ENCODE peak calls at places on chromosomes 12 and 14, in eight cellular contexts. W is SK-N-DZ; R is DMS79 treated with DMSO at 0.1 percent for 48 hours; O is activated CD4-positive, alpha-beta T cell treated with anti-CD3 and anti-CD28 coated beads for 36 hours; X is NK-92 treated with Interleukin-12 subunit alpha and Interleukin-12 subunit beta, amount 100 ng/mL, for 24 hours; T is non-pigmented ciliary epithelial cell; M is fibroblast of the aortic adventitia; F is left ventricle myocardium inferior. D is an unnamed sample.

GRCh38 chr12:62860501-62861156 is 74.3 kb downstream of the PPM1H start:
- DNase-seq in O (no peak), M (no peak), T (no peak), R (no peak), X (no peak), W (no peak), F (no peak), D (no peak)

GRCh38 chr12:106135781-106136180 is 3.0 kb downstream of the NUAK1 start:
- DNase-seq in M (peak; percentile 39), X (no peak), R (no peak), W (no peak), T (no peak), O (no peak), F (no peak), D (peak; percentile 70)

GRCh38 chr12:23941780-23942179 is 7.7 kb downstream of the SOX5 start:
- DNase-seq in T (no peak), F (no peak), W (no peak), R (no peak), M (no peak), O (no peak), X (no peak), D (no peak)

GRCh38 chr12:1575799-1576401 is 18.5 kb downstream of the FBXL14 start:
- DNase-seq in O (no peak), T (no peak), W (peak; percentile 46), R (no peak), X (no peak), M (peak; percentile 66), F (no peak), D (peak; percentile 66)

GRCh38 chr14:105034314-105035039 is 13.6 kb upstream of the CDCA4 start:
- DNase-seq in X (no peak), R (no peak), F (no peak), T (no peak), W (no peak), O (no peak), M (no peak), D (no peak)

GRCh38 chr12:49049566-49050224 is 10.9 kb downstream of the KMT2D start:
- DNase-seq in T (peak; percentile 40), O (no peak), W (no peak), F (no peak), M (peak; percentile 48), R (no peak), X (no peak), D (peak; percentile 16)

GRCh38 chr12:27965966-27966365 is 6.6 kb downstream of the PTHLH start:
- DNase-seq in W (no peak), R (no peak), O (no peak), T (no peak), X (no peak), F (no peak), M (no peak), D (peak; percentile 67)

GRCh38 chr14:72638021-72638420 is 255.9 kb downstream of the DPF3 start:
- DNase-seq in M (peak; percentile 81), R (no peak), T (no peak), X (no peak), W (no peak), O (no peak), F (no peak), D (peak; percentile 94)

GRCh38 chr12:4153343-4153892 is 120.1 kb upstream of the CCND2 start:
- DNase-seq in F (no peak), T (no peak), X (peak; percentile 70), W (no peak), M (no peak), R (no peak), O (peak; percentile 85), D (no peak)

GRCh38 chr12:41772478-41772877 is 372.2 kb downstream of the GXYLT1 start:
- DNase-seq in X (no peak), T (no peak), O (no peak), F (no peak), W (no peak), R (no peak), M (no peak), D (no peak)

GRCh38 chr14:54642950-54643695 is 76.2 kb downstream of the SAMD4A start:
- DNase-seq in R (no peak), F (no peak), X (no peak), W (no peak), T (no peak), O (peak; percentile 22), M (peak; percentile 64), D (peak; percentile 43)

D was measured in AG10803.